ENCODE peak calls at places on chromosome 5, in ten cellular contexts. V is spleen; Y is PC-9; L is cardiac muscle cell; C is AG09309; U is gastrocnemius medialis; J is psoas muscle; N is dorsolateral prefrontal cortex; B is CD8-positive, alpha-beta T cell; G is cardiac fibroblast. H is an unnamed sample.
A peak's percentile ranks its signal among the peaks of the same experiment; 100 is the strongest.

GRCh38 chr5:138503487-138504270 is 38.4 kb downstream of the EGR1 start:
- DNase-seq in V (no peak), C (peak; percentile 31), J (no peak), G (peak; percentile 78), B (peak; percentile 24), L (peak; percentile 77), U (no peak), N (peak; percentile 57), Y (peak; percentile 24), H (peak; percentile 73)

GRCh38 chr5:177169271-177169670 is 35.7 kb downstream of the NSD1 start:
- DNase-seq in B (no peak), C (no peak), U (no peak), Y (no peak), G (no peak), J (no peak), N (no peak), V (no peak), L (no peak), H (no peak)

GRCh38 chr5:168947212-168947868 is 353.6 kb downstream of the SLIT3 start:
- DNase-seq in B (no peak), U (no peak), L (peak; percentile 55), J (no peak), C (no peak), G (peak; percentile 51), N (no peak), Y (peak; percentile 27), V (no peak), H (peak; percentile 82)

GRCh38 chr5:57072218-57072892 is 101.5 kb upstream of the GPBP1 start:
- DNase-seq in V (no peak), L (no peak), U (no peak), G (no peak), Y (no peak), N (no peak), J (no peak), B (no peak), C (no peak), H (no peak)

GRCh38 chr5:73541981-73542380 is 23.5 kb downstream of the ANKRA2 start:
- DNase-seq in N (no peak), C (no peak), Y (no peak), B (no peak), L (no peak), J (no peak), V (no peak), G (no peak), U (no peak), H (no peak)

GRCh38 chr5:178331491-178331981 is 98.9 kb upstream of the PHYKPL start:
- DNase-seq in N (peak; percentile 52), Y (peak; percentile 35), B (no peak), U (peak; percentile 92), G (no peak), J (peak; percentile 82), L (peak; percentile 17), C (no peak), V (peak; percentile 80), H (no peak)

GRCh38 chr5:115586525-115587146 is 15.6 kb downstream of the TICAM2 start:
- DNase-seq in C (no peak), J (no peak), B (no peak), V (no peak), N (no peak), L (peak; percentile 58), Y (no peak), G (peak; percentile 71), U (no peak), H (no peak)

GRCh38 chr5:81924467-81924866 is 47.4 kb upstream of the ATG10 start:
- DNase-seq in G (no peak), C (no peak), U (no peak), V (no peak), L (no peak), J (no peak), Y (no peak), N (peak; percentile 76), B (no peak), H (no peak)

GRCh38 chr5:80990527-80990926 is 30.4 kb downstream of the RASGRF2 start:
- DNase-seq in N (no peak), C (no peak), J (no peak), B (no peak), G (no peak), Y (peak; percentile 12), V (no peak), U (no peak), L (no peak), H (no peak)

GRCh38 chr5:140255460-140256157 is 47.3 kb downstream of the PFDN1 start:
- DNase-seq in U (no peak), N (no peak), Y (no peak), J (no peak), B (no peak), V (no peak), G (no peak), L (no peak), C (no peak), H (no peak)

GRCh38 chr5:77437194-77437593 is 54.9 kb downstream of the WDR41 start:
- DNase-seq in C (no peak), V (no peak), Y (no peak), U (no peak), G (no peak), N (peak; percentile 15), J (no peak), L (peak; percentile 12), B (no peak), H (no peak)

GRCh38 chr5:10306114-10306513 is 1.6 kb downstream of the CMBL start:
- DNase-seq in L (no peak), Y (no peak), N (no peak), J (no peak), U (no peak), B (no peak), G (no peak), C (no peak), V (no peak), H (peak; percentile 13)
- H3K4me3 ChIP-seq in L (no peak overlapping the region), Y (peak overlapping the region; percentile 79), N (peak overlapping the region; percentile 72), J (peak overlapping the region; percentile 70), U (peak overlapping the region; percentile 58), B (no peak overlapping the region), G (no peak overlapping the region), C (peak overlapping the region; percentile 46), V (no peak overlapping the region), H (peak overlapping the region; percentile 52)

GRCh38 chr5:135030691-135031145 is 3.3 kb downstream of the PITX1 start:
- DNase-seq in N (no peak), J (no peak), G (no peak), B (no peak), C (no peak), Y (no peak), U (no peak), L (no peak), V (no peak), H (no peak)
- H3K4me3 ChIP-seq in N (peak overlapping the region; percentile 25), J (peak overlapping the region; percentile 85), G (no peak overlapping the region), B (no peak overlapping the region), C (peak overlapping the region; percentile 85), Y (no peak overlapping the region), U (no peak overlapping the region), L (no peak overlapping the region), V (peak overlapping the region; percentile 31), H (no peak overlapping the region)

GRCh38 chr5:1515311-1515920 is 8.3 kb downstream of the LPCAT1 start:
- DNase-seq in N (no peak), C (no peak), Y (no peak), J (peak; percentile 4), L (no peak), U (peak; percentile 7), G (no peak), V (peak; percentile 81), B (peak; percentile 10), H (no peak)
- H3K4me3 ChIP-seq in N (no peak overlapping the region), C (no peak overlapping the region), Y (no peak overlapping the region), J (no peak overlapping the region), L (no peak overlapping the region), U (no peak overlapping the region), G (no peak overlapping the region), V (no peak overlapping the region), B (no peak overlapping the region), H (no peak overlapping the region)

GRCh38 chr5:40831346-40832210 is 3.4 kb downstream of the RPL37 start:
- DNase-seq in G (no peak), N (no peak), Y (no peak), U (no peak), B (no peak), V (no peak), J (no peak), L (no peak), C (no peak), H (no peak)
- H3K4me3 ChIP-seq in G (no peak overlapping the region), N (no peak overlapping the region), Y (peak overlapping the region; percentile 86), U (no peak overlapping the region), B (no peak overlapping the region), V (no peak overlapping the region), J (no peak overlapping the region), L (no peak overlapping the region), C (no peak overlapping the region), H (no peak overlapping the region)

GRCh38 chr5:62590396-62590795 is 11.8 kb downstream of the LRRC70 start:
- DNase-seq in J (no peak), N (no peak), G (no peak), Y (no peak), U (no peak), B (no peak), V (no peak), L (no peak), C (no peak), H (no peak)
- H3K4me3 ChIP-seq in J (no peak overlapping the region), N (no peak overlapping the region), G (no peak overlapping the region), Y (no peak overlapping the region), U (no peak overlapping the region), B (no peak overlapping the region), V (no peak overlapping the region), L (no peak overlapping the region), C (no peak overlapping the region), H (no peak overlapping the region)